ENCODE peak calls at places on chromosome 18, in eight cellular contexts. One of them, this sample, is unnamed.

GRCh38 chr18:27785815-27786537 is 391.0 kb downstream of the CDH2 start:
- DNase-seq in transverse colon: no peak
- DNase-seq in breast epithelium: no peak
- DNase-seq in right lobe of liver: no peak
- DNase-seq in HepG2: no peak
- DNase-seq in A549: no peak
- DNase-seq in esophagus squamous epithelium: no peak
- DNase-seq in GM12891: no peak
- DNase-seq in this sample: no peak

GRCh38 chr18:57780318-57781127 is 22.6 kb downstream of the ATP8B1 start:
- DNase-seq in transverse colon: no peak
- DNase-seq in breast epithelium: no peak
- DNase-seq in right lobe of liver: no peak
- DNase-seq in HepG2: no peak
- DNase-seq in A549: peak
- DNase-seq in esophagus squamous epithelium: no peak
- DNase-seq in GM12891: no peak
- DNase-seq in this sample: no peak

GRCh38 chr18:39624934-39625333 is 2059.3 kb upstream of the CELF4 start:
- DNase-seq in transverse colon: no peak
- DNase-seq in breast epithelium: no peak
- DNase-seq in right lobe of liver: no peak
- DNase-seq in HepG2: no peak
- DNase-seq in A549: no peak
- DNase-seq in esophagus squamous epithelium: no peak
- DNase-seq in GM12891: no peak
- DNase-seq in this sample: no peak

GRCh38 chr18:28183418-28184078 is 6.6 kb upstream of the CDH2 start:
- DNase-seq in transverse colon: no peak
- DNase-seq in breast epithelium: no peak
- DNase-seq in right lobe of liver: no peak
- DNase-seq in HepG2: peak
- DNase-seq in A549: peak
- DNase-seq in esophagus squamous epithelium: no peak
- DNase-seq in GM12891: no peak
- DNase-seq in this sample: no peak

GRCh38 chr18:28767781-28768211 is 590.9 kb upstream of the CDH2 start:
- DNase-seq in transverse colon: no peak
- DNase-seq in breast epithelium: no peak
- DNase-seq in right lobe of liver: no peak
- DNase-seq in HepG2: no peak
- DNase-seq in A549: no peak
- DNase-seq in esophagus squamous epithelium: no peak
- DNase-seq in GM12891: no peak
- DNase-seq in this sample: no peak

GRCh38 chr18:12283256-12283655 is 24.8 kb upstream of the TUBB6 start:
- DNase-seq in transverse colon: no peak
- DNase-seq in breast epithelium: no peak
- DNase-seq in right lobe of liver: no peak
- DNase-seq in HepG2: peak
- DNase-seq in A549: peak
- DNase-seq in esophagus squamous epithelium: no peak
- DNase-seq in GM12891: no peak
- DNase-seq in this sample: no peak

GRCh38 chr18:74902170-74902465 is 304.4 kb downstream of the ZNF407 start:
- DNase-seq in transverse colon: no peak
- DNase-seq in breast epithelium: no peak
- DNase-seq in right lobe of liver: no peak
- DNase-seq in HepG2: no peak
- DNase-seq in A549: no peak
- DNase-seq in esophagus squamous epithelium: no peak
- DNase-seq in GM12891: no peak
- DNase-seq in this sample: no peak

GRCh38 chr18:1094408-1094807 is 189.7 kb downstream of the ADCYAP1 start:
- DNase-seq in transverse colon: no peak
- DNase-seq in breast epithelium: no peak
- DNase-seq in right lobe of liver: no peak
- DNase-seq in HepG2: no peak
- DNase-seq in A549: no peak
- DNase-seq in esophagus squamous epithelium: no peak
- DNase-seq in GM12891: no peak
- DNase-seq in this sample: no peak

GRCh38 chr18:12430137-12430990 is 22.6 kb downstream of the PRELID3A start:
- DNase-seq in transverse colon: no peak
- DNase-seq in breast epithelium: no peak
- DNase-seq in right lobe of liver: no peak
- DNase-seq in HepG2: no peak
- DNase-seq in A549: no peak
- DNase-seq in esophagus squamous epithelium: no peak
- DNase-seq in GM12891: no peak
- DNase-seq in this sample: no peak

GRCh38 chr18:23232331-23232730 is 97.0 kb downstream of the CABLES1 start:
- DNase-seq in transverse colon: no peak
- DNase-seq in breast epithelium: no peak
- DNase-seq in right lobe of liver: no peak
- DNase-seq in HepG2: no peak
- DNase-seq in A549: no peak
- DNase-seq in esophagus squamous epithelium: no peak
- DNase-seq in GM12891: no peak
- DNase-seq in this sample: no peak

GRCh38 chr18:76363451-76364120 is 131.5 kb downstream of the ZNF516 start:
- DNase-seq in transverse colon: no peak
- DNase-seq in breast epithelium: no peak
- DNase-seq in right lobe of liver: no peak
- DNase-seq in HepG2: peak
- DNase-seq in A549: no peak
- DNase-seq in esophagus squamous epithelium: no peak
- DNase-seq in GM12891: no peak
- DNase-seq in this sample: no peak

GRCh38 chr18:29912351-29912750 is 1130.2 kb downstream of the DSC3 start:
- DNase-seq in transverse colon: no peak
- DNase-seq in breast epithelium: no peak
- DNase-seq in right lobe of liver: no peak
- DNase-seq in HepG2: no peak
- DNase-seq in A549: no peak
- DNase-seq in esophagus squamous epithelium: no peak
- DNase-seq in GM12891: no peak
- DNase-seq in this sample: no peak

GRCh38 chr18:22309191-22309590 is 108.5 kb downstream of the CTAGE1 start:
- DNase-seq in transverse colon: no peak
- DNase-seq in breast epithelium: no peak
- DNase-seq in right lobe of liver: no peak
- DNase-seq in HepG2: no peak
- DNase-seq in A549: no peak
- DNase-seq in esophagus squamous epithelium: no peak
- DNase-seq in GM12891: no peak
- DNase-seq in this sample: no peak

GRCh38 chr18:48418409-48419267 is 9.5 kb upstream of the ZBTB7C start:
- DNase-seq in transverse colon: no peak
- DNase-seq in breast epithelium: peak
- DNase-seq in right lobe of liver: no peak
- DNase-seq in HepG2: no peak
- DNase-seq in A549: no peak
- DNase-seq in esophagus squamous epithelium: no peak
- DNase-seq in GM12891: no peak
- DNase-seq in this sample: no peak

GRCh38 chr18:10376735-10377134 is 77.7 kb upstream of the APCDD1 start:
- DNase-seq in transverse colon: no peak
- DNase-seq in breast epithelium: no peak
- DNase-seq in right lobe of liver: no peak
- DNase-seq in HepG2: no peak
- DNase-seq in A549: no peak
- DNase-seq in esophagus squamous epithelium: no peak
- DNase-seq in GM12891: no peak
- DNase-seq in this sample: no peak

GRCh38 chr18:62767321-62767720 is 52.0 kb downstream of the PHLPP1 start:
- DNase-seq in transverse colon: no peak
- DNase-seq in breast epithelium: no peak
- DNase-seq in right lobe of liver: no peak
- DNase-seq in HepG2: no peak
- DNase-seq in A549: no peak
- DNase-seq in esophagus squamous epithelium: no peak
- DNase-seq in GM12891: no peak
- DNase-seq in this sample: no peak

GRCh38 chr18:70330887-70331286 is 42.0 kb downstream of the SOCS6 start:
- DNase-seq in transverse colon: no peak
- DNase-seq in breast epithelium: no peak
- DNase-seq in right lobe of liver: no peak
- DNase-seq in HepG2: no peak
- DNase-seq in A549: no peak
- DNase-seq in esophagus squamous epithelium: no peak
- DNase-seq in GM12891: no peak
- DNase-seq in this sample: no peak

GRCh38 chr18:55981712-55982475 is 393.9 kb upstream of the TCF4 start:
- DNase-seq in transverse colon: no peak
- DNase-seq in breast epithelium: no peak
- DNase-seq in right lobe of liver: no peak
- DNase-seq in HepG2: no peak
- DNase-seq in A549: no peak
- DNase-seq in esophagus squamous epithelium: no peak
- DNase-seq in GM12891: no peak
- DNase-seq in this sample: no peak

GRCh38 chr18:5842653-5843052 is 52.7 kb downstream of the TMEM200C start:
- DNase-seq in transverse colon: no peak
- DNase-seq in breast epithelium: no peak
- DNase-seq in right lobe of liver: no peak
- DNase-seq in HepG2: peak
- DNase-seq in A549: no peak
- DNase-seq in esophagus squamous epithelium: no peak
- DNase-seq in GM12891: no peak
- DNase-seq in this sample: no peak

GRCh38 chr18:23872701-23873550 is 141.6 kb upstream of the TTC39C start:
- DNase-seq in transverse colon: peak
- DNase-seq in breast epithelium: peak
- DNase-seq in right lobe of liver: no peak
- DNase-seq in HepG2: no peak
- DNase-seq in A549: no peak
- DNase-seq in esophagus squamous epithelium: no peak
- DNase-seq in GM12891: no peak
- DNase-seq in this sample: no peak

GRCh38 chr18:62576277-62576676 is 53.5 kb downstream of the ZCCHC2 start:
- DNase-seq in transverse colon: no peak
- DNase-seq in breast epithelium: no peak
- DNase-seq in right lobe of liver: no peak
- DNase-seq in HepG2: no peak
- DNase-seq in A549: no peak
- DNase-seq in esophagus squamous epithelium: no peak
- DNase-seq in GM12891: no peak
- DNase-seq in this sample: no peak

GRCh38 chr18:79485788-79486355 is 90.1 kb downstream of the NFATC1 start:
- DNase-seq in transverse colon: no peak
- DNase-seq in breast epithelium: no peak
- DNase-seq in right lobe of liver: no peak
- DNase-seq in HepG2: no peak
- DNase-seq in A549: no peak
- DNase-seq in esophagus squamous epithelium: no peak
- DNase-seq in GM12891: no peak
- DNase-seq in this sample: no peak

GRCh38 chr18:12656671-12657047 is 1.2 kb downstream of the SPIRE1 start:
- DNase-seq in transverse colon: no peak
- DNase-seq in breast epithelium: no peak
- DNase-seq in right lobe of liver: no peak
- DNase-seq in HepG2: no peak
- DNase-seq in A549: no peak
- DNase-seq in esophagus squamous epithelium: no peak
- DNase-seq in GM12891: no peak
- DNase-seq in this sample: no peak

GRCh38 chr18:63439334-63439733 is 17.1 kb upstream of the VPS4B start:
- DNase-seq in transverse colon: peak
- DNase-seq in breast epithelium: peak
- DNase-seq in right lobe of liver: no peak
- DNase-seq in HepG2: peak
- DNase-seq in A549: peak
- DNase-seq in esophagus squamous epithelium: no peak
- DNase-seq in GM12891: peak
- DNase-seq in this sample: no peak

GRCh38 chr18:10017048-10017447 is 103.2 kb downstream of the VAPA start:
- DNase-seq in transverse colon: no peak
- DNase-seq in breast epithelium: no peak
- DNase-seq in right lobe of liver: no peak
- DNase-seq in HepG2: no peak
- DNase-seq in A549: no peak
- DNase-seq in esophagus squamous epithelium: no peak
- DNase-seq in GM12891: no peak
- DNase-seq in this sample: no peak

GRCh38 chr18:49561377-49562193 is at the start of gene LIPG:
- DNase-seq in transverse colon: peak
- DNase-seq in breast epithelium: peak
- DNase-seq in right lobe of liver: peak
- DNase-seq in HepG2: peak
- DNase-seq in A549: peak
- DNase-seq in esophagus squamous epithelium: no peak
- DNase-seq in GM12891: peak
- DNase-seq in this sample: no peak
- TF ChIP-seq POLR2A in transverse colon: peak
- TF ChIP-seq POLR2A in breast epithelium: no peak
- TF ChIP-seq POLR2A in right lobe of liver: peak
- TF ChIP-seq POLR2A in HepG2: peak
- TF ChIP-seq POLR2A in A549: no peak
- TF ChIP-seq POLR2A in esophagus squamous epithelium: no peak
- TF ChIP-seq POLR2A in GM12891: no peak
- TF ChIP-seq POLR2A in this sample: no peak

DNA sequence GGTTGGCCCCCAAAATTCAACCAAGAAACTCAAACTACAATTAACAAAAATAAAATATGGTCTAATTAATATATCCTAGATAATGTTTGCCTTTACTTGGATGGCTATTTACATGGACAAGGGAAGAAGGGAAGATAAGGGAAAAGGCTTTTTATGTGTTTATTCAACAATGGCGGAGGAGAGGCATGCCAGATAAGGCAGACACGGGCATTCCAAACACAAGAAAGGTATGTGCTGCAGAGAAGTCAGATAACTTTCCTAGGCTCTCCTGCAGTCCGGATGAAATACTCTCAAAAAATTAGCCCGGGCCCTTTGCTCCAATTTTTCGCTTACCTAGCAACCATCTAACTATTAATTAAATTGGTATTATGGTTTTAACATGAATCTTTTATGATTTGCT is 5.1 kb upstream of the TTR start:
- DNase-seq in transverse colon: no peak
- DNase-seq in breast epithelium: no peak
- DNase-seq in right lobe of liver: no peak
- DNase-seq in HepG2: peak
- DNase-seq in A549: no peak
- DNase-seq in esophagus squamous epithelium: no peak
- DNase-seq in GM12891: no peak
- DNase-seq in this sample: no peak
- TF ChIP-seq POLR2A in transverse colon: no peak
- TF ChIP-seq POLR2A in breast epithelium: no peak
- TF ChIP-seq POLR2A in right lobe of liver: no peak
- TF ChIP-seq POLR2A in HepG2: no peak
- TF ChIP-seq POLR2A in A549: no peak
- TF ChIP-seq POLR2A in esophagus squamous epithelium: no peak
- TF ChIP-seq POLR2A in GM12891: no peak
- TF ChIP-seq POLR2A in this sample: no peak

GRCh38 chr18:3594760-3595241 is 144.8 kb downstream of the TGIF1 start:
- DNase-seq in transverse colon: peak
- DNase-seq in breast epithelium: peak
- DNase-seq in right lobe of liver: no peak
- DNase-seq in HepG2: peak
- DNase-seq in A549: peak
- DNase-seq in esophagus squamous epithelium: no peak
- DNase-seq in GM12891: no peak
- DNase-seq in this sample: no peak
- TF ChIP-seq POLR2A in transverse colon: no peak
- TF ChIP-seq POLR2A in breast epithelium: peak
- TF ChIP-seq POLR2A in right lobe of liver: no peak
- TF ChIP-seq POLR2A in HepG2: no peak
- TF ChIP-seq POLR2A in A549: no peak
- TF ChIP-seq POLR2A in esophagus squamous epithelium: no peak
- TF ChIP-seq POLR2A in GM12891: no peak
- TF ChIP-seq POLR2A in this sample: no peak

GRCh38 chr18:46071894-46072867 is at the start of gene PSTPIP2:
- DNase-seq in transverse colon: peak
- DNase-seq in breast epithelium: peak
- DNase-seq in right lobe of liver: peak
- DNase-seq in HepG2: no peak
- DNase-seq in A549: no peak
- DNase-seq in esophagus squamous epithelium: no peak
- DNase-seq in GM12891: peak
- DNase-seq in this sample: peak
- TF ChIP-seq POLR2A in transverse colon: peak
- TF ChIP-seq POLR2A in breast epithelium: no peak
- TF ChIP-seq POLR2A in right lobe of liver: peak
- TF ChIP-seq POLR2A in HepG2: no peak
- TF ChIP-seq POLR2A in A549: no peak
- TF ChIP-seq POLR2A in esophagus squamous epithelium: no peak
- TF ChIP-seq POLR2A in GM12891: peak
- TF ChIP-seq POLR2A in this sample: peak